ENCODE peak calls at places on chromosome 20, in four cellular contexts. F is AG09309, V is heart left ventricle, J is HCT116. E is an unnamed sample.
A peak's percentile ranks its signal among the peaks of the same experiment; 100 is the strongest.

GRCh38 chr20:58081842-58082241 is 146.6 kb downstream of the ANKRD60 start:
- DNase-seq in F (peak; percentile 89), V (no peak), J (no peak), E (no peak)

GRCh38 chr20:25328954-25329498 is 61.6 kb downstream of the ABHD12 start:
- DNase-seq in F (no peak), V (no peak), J (no peak), E (no peak)

GRCh38 chr20:40160151-40160550 is 528.9 kb downstream of the MAFB start:
- DNase-seq in V (peak; percentile 41), J (peak; percentile 1), F (peak; percentile 1), E (peak; percentile 62)

GRCh38 chr20:34110025-34111013 is 1.7 kb downstream of the EIF2S2 start:
- DNase-seq in V (no peak), J (no peak), F (no peak), E (no peak)

GRCh38 chr20:56433221-56433879 is 21.3 kb downstream of the CASS4 start:
- DNase-seq in F (no peak), V (no peak), J (no peak), E (no peak)

GRCh38 chr20:3093861-3094361 is 9.4 kb upstream of the AVP start:
- DNase-seq in V (no peak), F (no peak), J (no peak), E (no peak)

GRCh38 chr20:2104236-2104635 is 2.6 kb downstream of the STK35 start:
- DNase-seq in V (no peak), J (no peak), F (no peak), E (no peak)

GRCh38 chr20:3671986-3672863 is 9.0 kb upstream of the GFRA4 start:
- DNase-seq in V (no peak), F (no peak), J (no peak), E (no peak)

GRCh38 chr20:17650816-17651760 is 31.0 kb downstream of the RRBP1 start:
- DNase-seq in F (no peak), V (peak; percentile 10), J (no peak), E (no peak)

GRCh38 chr20:23143098-23143497 is 57.0 kb upstream of the CD93 start:
- DNase-seq in F (peak; percentile 59), V (peak; percentile 78), J (peak; percentile 47), E (no peak)

GRCh38 chr20:45341939-45342862 is 6.0 kb downstream of the SDC4 start:
- DNase-seq in V (peak; percentile 88), J (no peak), F (no peak), E (peak; percentile 33)

GRCh38 chr20:53930651-53931504 is 139.5 kb downstream of the BCAS1 start:
- DNase-seq in V (no peak), J (no peak), F (no peak), E (no peak)

GRCh38 chr20:50338479-50339195 is 148.0 kb downstream of the CEBPB start:
- DNase-seq in J (no peak), F (no peak), V (no peak), E (no peak)

GRCh38 chr20:63539092-63539430 is 1.9 kb upstream of the PTK6 start:
- DNase-seq in V (no peak), J (no peak), F (no peak), E (no peak)

GRCh38 chr20:63539441-63540370 is 2.5 kb upstream of the PTK6 start:
- DNase-seq in V (no peak), F (no peak), J (no peak), E (no peak)

GRCh38 chr20:63536997-63537524 is at the start of gene PTK6:
- DNase-seq in J (no peak), F (no peak), V (peak; percentile 67), E (no peak)

GRCh38 chr20:63537525-63538203 is 488 bp upstream of the PTK6 start:
- DNase-seq in J (peak; percentile 93), F (peak; percentile 47), V (peak; percentile 87), E (peak; percentile 87)

GRCh38 chr20:63538204-63539091 is 1.3 kb upstream of the PTK6 start:
- DNase-seq in J (no peak), F (no peak), V (peak; percentile 53), E (peak; percentile 61)
- TF ChIP-seq CTCF in J (no peak), F (no peak), V (no peak), E (peak; percentile 46)

DNA sequence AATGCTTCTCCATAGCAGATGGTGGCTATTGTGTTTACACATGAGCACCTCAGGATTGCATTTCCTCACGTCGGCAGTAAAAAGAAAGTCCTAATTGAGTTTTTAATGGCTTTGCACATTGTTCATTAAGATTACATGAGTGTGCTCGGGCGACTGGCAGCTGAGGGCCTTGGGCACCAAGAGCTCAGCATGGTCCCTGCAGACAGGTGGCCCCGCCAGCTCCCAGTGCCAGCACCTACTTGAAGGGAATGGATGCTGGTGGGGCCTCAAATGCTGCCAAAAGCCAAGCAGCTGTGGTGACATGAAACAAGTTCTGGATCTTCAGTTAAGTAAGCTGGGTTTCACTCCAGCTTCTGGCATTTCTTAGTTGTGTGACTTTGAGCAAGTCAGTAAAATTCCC is 394.3 kb downstream of the PTPRT start:
- DNase-seq in J (no peak), F (no peak), V (no peak), E (no peak)
- TF ChIP-seq CTCF in J (no peak), F (no peak), V (no peak), E (no peak)

DNA sequence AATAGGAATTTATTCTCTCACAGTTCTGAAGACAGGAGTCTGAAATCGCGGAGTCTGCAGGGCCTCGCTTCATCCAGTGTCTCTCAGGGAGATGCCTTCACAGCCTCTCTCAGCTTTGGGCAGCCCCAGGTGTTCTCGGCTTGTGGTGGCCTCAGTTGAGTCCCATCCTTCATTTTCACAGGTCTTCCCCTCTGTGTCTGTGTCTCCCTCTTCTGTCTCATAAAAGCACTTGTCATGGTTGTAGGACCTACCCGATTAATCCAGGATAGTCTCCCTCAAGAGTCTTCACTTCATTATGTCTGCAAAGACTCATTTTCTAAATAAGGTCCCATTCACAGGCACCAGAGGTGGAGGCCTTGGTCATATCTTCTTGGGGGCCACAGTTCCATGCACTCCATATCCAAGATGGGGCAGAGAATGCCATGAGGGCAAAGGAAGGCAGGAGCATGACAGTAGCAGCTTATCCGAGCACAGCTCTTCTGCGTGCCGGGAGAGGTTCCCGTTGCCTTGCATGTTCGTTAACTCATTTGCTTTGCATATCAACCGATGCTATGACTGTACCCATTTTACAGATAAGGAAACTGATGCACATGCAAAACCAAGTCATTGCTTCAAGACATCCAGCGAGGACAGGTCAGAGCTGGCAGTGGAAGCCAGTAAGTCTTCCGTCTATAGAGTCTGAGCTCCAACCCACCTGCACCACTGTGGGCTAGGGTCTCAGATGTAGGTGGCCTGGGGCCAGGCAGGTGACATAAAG is 363.8 kb upstream of the SULF2 start:
- DNase-seq in V (no peak), J (no peak), F (no peak), E (no peak)
- TF ChIP-seq CTCF in V (no peak), J (peak; percentile 6), F (no peak), E (no peak)

GRCh38 chr20:44255942-44256341 is 8.8 kb downstream of the GDAP1L1 start:
- DNase-seq in V (no peak), F (no peak), J (no peak), E (no peak)

GRCh38 chr20:44251284-44251683 is 4.2 kb downstream of the GDAP1L1 start:
- DNase-seq in V (no peak), J (no peak), F (no peak), E (no peak)

GRCh38 chr20:44254073-44254472 is 7.0 kb downstream of the GDAP1L1 start:
- DNase-seq in J (no peak), V (no peak), F (no peak), E (no peak)

GRCh38 chr20:44256961-44257360 is 9.9 kb downstream of the GDAP1L1 start:
- DNase-seq in F (no peak), V (no peak), J (no peak), E (no peak)

DNA sequence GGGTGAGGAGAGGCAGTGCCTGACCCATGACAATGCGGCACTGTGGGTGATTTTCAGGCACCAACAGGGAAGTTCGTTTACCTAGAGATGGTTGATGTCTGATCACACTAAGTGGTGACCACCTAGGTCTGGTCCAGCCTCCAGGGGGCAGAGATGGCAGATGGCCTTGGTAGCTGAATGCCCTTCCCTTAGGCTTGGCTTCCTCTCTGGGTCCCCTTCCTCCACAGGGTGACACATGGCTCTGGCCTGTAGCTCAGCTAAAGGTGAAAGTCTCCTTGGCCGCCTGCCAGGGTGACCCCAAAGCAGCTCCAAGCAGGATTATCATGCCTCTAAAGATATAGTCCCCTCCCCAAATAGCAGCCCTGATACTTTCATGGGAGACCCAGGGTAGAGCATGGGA is 6.4 kb downstream of the GDAP1L1 start:
- DNase-seq in V (no peak), J (no peak), F (no peak), E (no peak)
- TF ChIP-seq CTCF in V (no peak), J (no peak), F (no peak), E (no peak)